ENCODE peak calls at places on chromosomes 6 and 20, in ten cellular contexts. One of them, this sample, is unnamed.

GRCh38 chr6:142713959-142714358 is 231.0 kb downstream of the HIVEP2 start:
- DNase-seq in lower lobe of right lung: no peak
- DNase-seq in lower leg skin: no peak
- DNase-seq in tibial artery: no peak
- DNase-seq in A549: no peak
- DNase-seq in PC-9: no peak
- DNase-seq in GM12865: no peak
- DNase-seq in HFF-Myc: no peak
- DNase-seq in OCI-LY7: no peak
- DNase-seq in GM06990: no peak
- DNase-seq in this sample: no peak

GRCh38 chr6:161132384-161132783 is 140.8 kb downstream of the MAP3K4 start:
- DNase-seq in GM06990: no peak
- DNase-seq in HFF-Myc: no peak
- DNase-seq in OCI-LY7: no peak
- DNase-seq in GM12865: no peak
- DNase-seq in lower leg skin: no peak
- DNase-seq in lower lobe of right lung: no peak
- DNase-seq in A549: no peak
- DNase-seq in PC-9: no peak
- DNase-seq in tibial artery: no peak
- DNase-seq in this sample: no peak

GRCh38 chr6:111978826-111979225 is 75.1 kb upstream of the CCN6 start:
- DNase-seq in lower lobe of right lung: no peak
- DNase-seq in tibial artery: no peak
- DNase-seq in GM12865: no peak
- DNase-seq in PC-9: no peak
- DNase-seq in GM06990: no peak
- DNase-seq in OCI-LY7: no peak
- DNase-seq in HFF-Myc: no peak
- DNase-seq in A549: no peak
- DNase-seq in lower leg skin: no peak
- DNase-seq in this sample: no peak

GRCh38 chr6:83343121-83343520 is 87.7 kb downstream of the ME1 start:
- DNase-seq in GM06990: no peak
- DNase-seq in GM12865: no peak
- DNase-seq in tibial artery: no peak
- DNase-seq in lower lobe of right lung: no peak
- DNase-seq in lower leg skin: no peak
- DNase-seq in OCI-LY7: no peak
- DNase-seq in PC-9: no peak
- DNase-seq in A549: no peak
- DNase-seq in HFF-Myc: no peak
- DNase-seq in this sample: no peak

GRCh38 chr6:48032156-48032555 is 78.8 kb downstream of the PTCHD4 start:
- DNase-seq in lower leg skin: no peak
- DNase-seq in OCI-LY7: no peak
- DNase-seq in GM12865: no peak
- DNase-seq in HFF-Myc: peak
- DNase-seq in lower lobe of right lung: no peak
- DNase-seq in PC-9: no peak
- DNase-seq in A549: no peak
- DNase-seq in GM06990: no peak
- DNase-seq in tibial artery: no peak
- DNase-seq in this sample: peak

GRCh38 chr6:106966671-106967522 is 7.6 kb downstream of the CD24 start:
- DNase-seq in tibial artery: no peak
- DNase-seq in lower lobe of right lung: no peak
- DNase-seq in GM06990: no peak
- DNase-seq in HFF-Myc: no peak
- DNase-seq in OCI-LY7: no peak
- DNase-seq in A549: no peak
- DNase-seq in PC-9: no peak
- DNase-seq in lower leg skin: no peak
- DNase-seq in GM12865: no peak
- DNase-seq in this sample: no peak

GRCh38 chr6:119255492-119255891 is 94.1 kb downstream of the MAN1A1 start:
- DNase-seq in tibial artery: no peak
- DNase-seq in lower leg skin: no peak
- DNase-seq in HFF-Myc: no peak
- DNase-seq in GM12865: no peak
- DNase-seq in GM06990: no peak
- DNase-seq in OCI-LY7: no peak
- DNase-seq in lower lobe of right lung: no peak
- DNase-seq in PC-9: no peak
- DNase-seq in A549: no peak
- DNase-seq in this sample: no peak

GRCh38 chr6:14108571-14109410 is 8.8 kb upstream of the CD83 start:
- DNase-seq in A549: no peak
- DNase-seq in tibial artery: peak
- DNase-seq in GM12865: peak
- DNase-seq in lower leg skin: peak
- DNase-seq in PC-9: no peak
- DNase-seq in HFF-Myc: no peak
- DNase-seq in GM06990: peak
- DNase-seq in lower lobe of right lung: peak
- DNase-seq in OCI-LY7: peak
- DNase-seq in this sample: no peak

GRCh38 chr6:128754658-128755256 is 128.2 kb upstream of the LAMA2 start:
- DNase-seq in lower leg skin: no peak
- DNase-seq in lower lobe of right lung: no peak
- DNase-seq in HFF-Myc: no peak
- DNase-seq in tibial artery: no peak
- DNase-seq in GM12865: peak
- DNase-seq in OCI-LY7: no peak
- DNase-seq in PC-9: no peak
- DNase-seq in GM06990: peak
- DNase-seq in A549: no peak
- DNase-seq in this sample: no peak

GRCh38 chr20:1718604-1719384 is 61.2 kb upstream of the SIRPG start:
- DNase-seq in lower lobe of right lung: no peak
- DNase-seq in GM12865: no peak
- DNase-seq in PC-9: peak
- DNase-seq in OCI-LY7: no peak
- DNase-seq in GM06990: no peak
- DNase-seq in HFF-Myc: peak
- DNase-seq in lower leg skin: peak
- DNase-seq in tibial artery: peak
- DNase-seq in A549: no peak
- DNase-seq in this sample: peak

GRCh38 chr20:21682576-21682975 is 22.9 kb upstream of the PAX1 start:
- DNase-seq in lower leg skin: peak
- DNase-seq in HFF-Myc: no peak
- DNase-seq in A549: no peak
- DNase-seq in PC-9: no peak
- DNase-seq in GM12865: no peak
- DNase-seq in GM06990: no peak
- DNase-seq in OCI-LY7: no peak
- DNase-seq in tibial artery: no peak
- DNase-seq in lower lobe of right lung: no peak
- DNase-seq in this sample: no peak

GRCh38 chr6:132527791-132528190 is 10.3 kb upstream of the TAAR9 start:
- DNase-seq in A549: no peak
- DNase-seq in GM12865: no peak
- DNase-seq in GM06990: no peak
- DNase-seq in PC-9: no peak
- DNase-seq in lower lobe of right lung: no peak
- DNase-seq in tibial artery: no peak
- DNase-seq in lower leg skin: no peak
- DNase-seq in HFF-Myc: no peak
- DNase-seq in OCI-LY7: no peak
- DNase-seq in this sample: no peak

GRCh38 chr6:35573495-35574110 is 60.9 kb upstream of the TULP1 start:
- DNase-seq in GM12865: no peak
- DNase-seq in lower leg skin: no peak
- DNase-seq in tibial artery: no peak
- DNase-seq in GM06990: no peak
- DNase-seq in A549: no peak
- DNase-seq in lower lobe of right lung: no peak
- DNase-seq in PC-9: no peak
- DNase-seq in OCI-LY7: no peak
- DNase-seq in HFF-Myc: no peak
- DNase-seq in this sample: no peak

GRCh38 chr20:1463971-1464570 is 2.6 kb downstream of the NSFL1C start:
- DNase-seq in tibial artery: no peak
- DNase-seq in lower leg skin: no peak
- DNase-seq in OCI-LY7: no peak
- DNase-seq in GM12865: no peak
- DNase-seq in lower lobe of right lung: no peak
- DNase-seq in HFF-Myc: no peak
- DNase-seq in A549: no peak
- DNase-seq in GM06990: no peak
- DNase-seq in PC-9: no peak
- DNase-seq in this sample: no peak

GRCh38 chr6:15464211-15464725 is 198.6 kb downstream of the DTNBP1 start:
- DNase-seq in lower lobe of right lung: no peak
- DNase-seq in PC-9: no peak
- DNase-seq in HFF-Myc: no peak
- DNase-seq in lower leg skin: no peak
- DNase-seq in GM12865: peak
- DNase-seq in A549: peak
- DNase-seq in GM06990: no peak
- DNase-seq in tibial artery: no peak
- DNase-seq in OCI-LY7: peak
- DNase-seq in this sample: no peak

DNA sequence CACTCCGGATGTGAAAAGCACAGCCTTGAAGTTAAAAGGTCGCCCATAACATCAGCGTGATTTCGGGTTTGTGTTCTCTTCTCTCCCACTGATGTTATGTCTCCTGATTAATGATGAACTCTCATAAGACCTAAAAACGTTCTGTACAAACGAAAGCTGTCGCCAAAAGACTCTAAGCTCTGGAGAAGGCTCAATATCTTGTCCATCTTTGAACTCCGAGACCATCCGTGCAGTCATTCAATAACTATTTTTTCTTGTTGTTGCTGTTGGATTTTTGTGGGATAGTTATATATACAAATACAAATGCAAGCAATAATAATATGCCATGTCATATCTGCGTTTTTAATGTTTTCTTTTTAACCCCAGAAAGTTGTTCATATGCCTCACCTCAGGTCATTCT is 291.8 kb upstream of the MARCKS start:
- DNase-seq in A549: no peak
- DNase-seq in tibial artery: no peak
- DNase-seq in lower leg skin: no peak
- DNase-seq in GM12865: no peak
- DNase-seq in OCI-LY7: no peak
- DNase-seq in HFF-Myc: no peak
- DNase-seq in PC-9: peak
- DNase-seq in lower lobe of right lung: no peak
- DNase-seq in GM06990: no peak
- DNase-seq in this sample: no peak
- H3K4me3 ChIP-seq in A549: no peak
- H3K4me3 ChIP-seq in tibial artery: peak
- H3K4me3 ChIP-seq in lower leg skin: no peak
- H3K4me3 ChIP-seq in GM12865: no peak
- H3K4me3 ChIP-seq in OCI-LY7: no peak
- H3K4me3 ChIP-seq in HFF-Myc: peak
- H3K4me3 ChIP-seq in PC-9: no peak
- H3K4me3 ChIP-seq in lower lobe of right lung: peak
- H3K4me3 ChIP-seq in GM06990: no peak
- H3K4me3 ChIP-seq in this sample: peak

DNA sequence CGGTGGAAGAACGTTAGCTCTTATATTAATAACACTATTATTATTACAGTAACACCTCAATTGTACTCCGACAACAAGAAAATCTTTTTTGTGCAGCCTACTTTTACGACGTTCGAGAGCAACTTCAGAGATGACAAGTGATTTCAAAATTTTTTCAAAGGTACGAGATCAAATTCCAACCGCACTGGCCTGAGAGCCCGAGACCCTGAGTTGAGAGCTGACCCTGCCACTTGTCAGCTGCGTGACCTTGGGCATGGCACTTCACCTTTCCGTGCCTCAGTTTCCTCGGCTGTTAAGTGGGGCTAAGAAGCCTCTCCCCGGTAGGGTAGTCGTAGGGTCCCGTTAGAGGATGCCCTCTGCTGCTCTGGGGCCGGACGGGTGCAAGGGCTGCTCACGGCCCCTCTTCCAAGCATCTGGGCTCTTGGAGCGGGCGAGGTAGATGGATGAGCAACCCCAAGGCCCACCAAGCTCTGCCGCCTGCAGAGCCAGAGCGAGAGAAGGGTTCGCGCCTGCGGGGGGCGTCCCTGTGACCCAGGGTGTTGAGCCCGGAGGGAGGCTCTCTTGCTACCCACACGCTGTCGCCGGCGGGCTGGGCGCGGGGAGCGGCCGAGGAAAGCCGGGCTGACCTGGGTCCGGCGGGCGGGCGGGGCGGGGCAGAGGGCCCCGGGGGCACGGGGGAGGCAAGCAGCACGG is 510 bp downstream of the NDRG3 start:
- DNase-seq in tibial artery: no peak
- DNase-seq in A549: peak
- DNase-seq in HFF-Myc: no peak
- DNase-seq in OCI-LY7: peak
- DNase-seq in lower lobe of right lung: peak
- DNase-seq in GM06990: no peak
- DNase-seq in GM12865: no peak
- DNase-seq in PC-9: no peak
- DNase-seq in lower leg skin: no peak
- DNase-seq in this sample: no peak
- TF ChIP-seq CTCF in tibial artery: no peak
- TF ChIP-seq CTCF in A549: no peak
- TF ChIP-seq CTCF in HFF-Myc: no peak
- TF ChIP-seq CTCF in OCI-LY7: peak
- TF ChIP-seq CTCF in lower lobe of right lung: no peak
- TF ChIP-seq CTCF in GM06990: no peak
- TF ChIP-seq CTCF in GM12865: no peak
- TF ChIP-seq CTCF in PC-9: no peak
- TF ChIP-seq CTCF in lower leg skin: no peak
- TF ChIP-seq CTCF in this sample: no peak

DNA sequence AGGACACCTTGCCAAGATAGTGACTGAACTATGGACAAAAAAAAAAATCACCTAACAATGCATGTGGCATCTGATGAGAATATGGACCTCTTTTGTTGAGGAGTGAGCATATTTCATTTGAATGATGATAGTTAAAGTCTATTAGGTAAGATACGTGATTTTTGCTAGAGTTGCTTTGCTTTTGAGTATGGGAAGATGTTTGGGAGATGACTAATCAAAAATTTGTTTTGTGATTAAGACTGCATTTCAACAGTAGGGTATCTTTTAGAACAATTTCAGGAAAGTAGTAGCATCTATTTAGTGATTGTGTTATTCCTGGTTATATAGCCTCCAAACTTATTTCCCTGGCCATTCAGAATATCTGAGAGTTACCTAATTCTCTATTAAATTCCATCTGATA is 878.6 kb upstream of the CITED2 start:
- DNase-seq in tibial artery: no peak
- DNase-seq in OCI-LY7: no peak
- DNase-seq in A549: no peak
- DNase-seq in GM12865: no peak
- DNase-seq in lower leg skin: no peak
- DNase-seq in GM06990: no peak
- DNase-seq in lower lobe of right lung: no peak
- DNase-seq in HFF-Myc: no peak
- DNase-seq in PC-9: no peak
- DNase-seq in this sample: peak
- H3K4me3 ChIP-seq in tibial artery: no peak
- H3K4me3 ChIP-seq in OCI-LY7: no peak
- H3K4me3 ChIP-seq in A549: no peak
- H3K4me3 ChIP-seq in GM12865: no peak
- H3K4me3 ChIP-seq in lower leg skin: no peak
- H3K4me3 ChIP-seq in GM06990: no peak
- H3K4me3 ChIP-seq in lower lobe of right lung: no peak
- H3K4me3 ChIP-seq in HFF-Myc: no peak
- H3K4me3 ChIP-seq in PC-9: no peak
- H3K4me3 ChIP-seq in this sample: no peak

GRCh38 chr6:157017022-157017421 is 239.8 kb downstream of the ARID1B start:
- DNase-seq in A549: no peak
- DNase-seq in HFF-Myc: no peak
- DNase-seq in lower lobe of right lung: no peak
- DNase-seq in tibial artery: no peak
- DNase-seq in lower leg skin: no peak
- DNase-seq in PC-9: no peak
- DNase-seq in OCI-LY7: no peak
- DNase-seq in GM12865: no peak
- DNase-seq in GM06990: no peak
- DNase-seq in this sample: no peak
- TF ChIP-seq CTCF in A549: no peak
- TF ChIP-seq CTCF in HFF-Myc: no peak
- TF ChIP-seq CTCF in lower lobe of right lung: no peak
- TF ChIP-seq CTCF in tibial artery: no peak
- TF ChIP-seq CTCF in lower leg skin: no peak
- TF ChIP-seq CTCF in PC-9: no peak
- TF ChIP-seq CTCF in OCI-LY7: no peak
- TF ChIP-seq CTCF in GM12865: no peak
- TF ChIP-seq CTCF in GM06990: no peak
- TF ChIP-seq CTCF in this sample: no peak